ENCODE peak calls at places on chromosomes 6 and 20, in nine cellular contexts. O is activated CD4-positive, alpha-beta T cell treated with anti-CD3 and anti-CD28 coated beads for 48 hours; H is RPMI8226; N is stimulated activated naive B cell treated with anti-CD40 and anti-IgM and Interleukin-4, amounts not matched to agents 10 μg/mL and 1 μg/mL and 100 μg/mL, for 72 hours; Z is GM12864; G is CD4-positive, alpha-beta memory T cell; J is heart left ventricle; V is B cell; I is A549. C is an unnamed sample.

GRCh38 chr6:21586760-21587181 is 6.8 kb upstream of the SOX4 start:
- DNase-seq in O (no peak), H (no peak), N (peak), Z (no peak), G (no peak), J (no peak), V (no peak), I (no peak), C (no peak)

GRCh38 chr6:149716181-149716580 is 1.7 kb downstream of the LATS1 start:
- DNase-seq in O (no peak), H (peak), N (no peak), Z (no peak), G (no peak), J (no peak), V (no peak), I (no peak), C (no peak)

GRCh38 chr6:157323114-157323923 is at the start of gene TMEM242:
- DNase-seq in O (peak), H (peak), N (peak), Z (peak), G (peak), J (peak), V (peak), I (peak), C (peak)

GRCh38 chr6:126804255-126805064 is 314.0 kb upstream of the RSPO3 start:
- DNase-seq in O (no peak), H (peak), N (no peak), Z (peak), G (no peak), J (no peak), V (peak), I (peak), C (peak)

GRCh38 chr20:24811020-24811419 is 138.0 kb upstream of the CST7 start:
- DNase-seq in O (no peak), H (no peak), N (no peak), Z (no peak), G (no peak), J (no peak), V (no peak), I (no peak), C (no peak)

GRCh38 chr6:43878823-43879495 is 108.9 kb downstream of the VEGFA start:
- DNase-seq in O (no peak), H (no peak), N (no peak), Z (no peak), G (no peak), J (peak), V (no peak), I (no peak), C (no peak)

GRCh38 chr20:47351643-47352331 is 4.7 kb downstream of the ZMYND8 start:
- DNase-seq in O (no peak), H (peak), N (no peak), Z (no peak), G (no peak), J (no peak), V (peak), I (no peak), C (no peak)

GRCh38 chr6:143556529-143556928 is 45.0 kb upstream of the FUCA2 start:
- DNase-seq in O (no peak), H (no peak), N (no peak), Z (no peak), G (no peak), J (no peak), V (no peak), I (no peak), C (peak)

GRCh38 chr20:36017034-36017951 is 48.9 kb downstream of the CNBD2 start:
- DNase-seq in O (no peak), H (no peak), N (no peak), Z (no peak), G (no peak), J (no peak), V (no peak), I (peak), C (peak)

GRCh38 chr6:89999154-89999553 is 104.9 kb downstream of the GJA10 start:
- DNase-seq in O (peak), H (peak), N (no peak), Z (no peak), G (no peak), J (peak), V (no peak), I (no peak), C (no peak)

GRCh38 chr6:7414811-7415210 is 25.2 kb downstream of the RIOK1 start:
- DNase-seq in O (no peak), H (no peak), N (no peak), Z (no peak), G (no peak), J (no peak), V (no peak), I (no peak), C (no peak)

GRCh38 chr6:170027111-170028043 is 263.5 kb downstream of the DLL1 start:
- DNase-seq in O (no peak), H (no peak), N (no peak), Z (no peak), G (no peak), J (no peak), V (no peak), I (no peak), C (no peak)

GRCh38 chr6:71206086-71206485 is 82.5 kb upstream of the OGFRL1 start:
- DNase-seq in O (no peak), H (no peak), N (no peak), Z (no peak), G (no peak), J (no peak), V (no peak), I (no peak), C (no peak)

GRCh38 chr6:81890846-81891245 is 138.4 kb upstream of the TENT5A start:
- DNase-seq in O (no peak), H (no peak), N (no peak), Z (no peak), G (no peak), J (no peak), V (no peak), I (no peak), C (no peak)

GRCh38 chr6:53530346-53530745 is 14.6 kb downstream of the GCLC start:
- DNase-seq in O (no peak), H (no peak), N (no peak), Z (no peak), G (no peak), J (no peak), V (no peak), I (no peak), C (peak)

GRCh38 chr6:117200067-117200466 is 65.3 kb upstream of the VGLL2 start:
- DNase-seq in O (no peak), H (no peak), N (no peak), Z (no peak), G (no peak), J (no peak), V (no peak), I (no peak), C (no peak)

GRCh38 chr20:24208652-24209051 is 220.1 kb upstream of the GGTLC1 start:
- DNase-seq in O (no peak), H (no peak), N (no peak), Z (no peak), G (no peak), J (no peak), V (no peak), I (peak), C (no peak)

GRCh38 chr6:157317129-157317814 is 6.0 kb downstream of the TMEM242 start:
- DNase-seq in O (peak), H (no peak), N (no peak), Z (no peak), G (no peak), J (peak), V (no peak), I (peak), C (peak)

GRCh38 chr20:1163105-1163504 is 21.7 kb downstream of the TMEM74B start:
- DNase-seq in O (no peak), H (no peak), N (no peak), Z (no peak), G (no peak), J (no peak), V (no peak), I (no peak), C (no peak)

GRCh38 chr6:136609878-136610706 is 59.9 kb upstream of the MAP7 start:
- DNase-seq in O (no peak), H (no peak), N (no peak), Z (no peak), G (no peak), J (no peak), V (no peak), I (peak), C (peak)

GRCh38 chr20:64080013-64080812 is at the start of gene OPRL1:
- DNase-seq in O (peak), H (no peak), N (no peak), Z (no peak), G (peak), J (no peak), V (peak), I (no peak), C (no peak)

GRCh38 chr6:137921823-137922222 is 54.8 kb downstream of the TNFAIP3 start:
- DNase-seq in O (peak), H (no peak), N (no peak), Z (no peak), G (no peak), J (no peak), V (peak), I (no peak), C (no peak)

GRCh38 chr20:48180039-48180438 is 394.8 kb upstream of the SULF2 start:
- DNase-seq in O (no peak), H (no peak), N (no peak), Z (no peak), G (no peak), J (no peak), V (no peak), I (peak), C (peak)

GRCh38 chr6:122838060-122838780 is 49.2 kb downstream of the SMPDL3A start:
- DNase-seq in O (no peak), H (no peak), N (no peak), Z (no peak), G (no peak), J (no peak), V (no peak), I (peak), C (peak)

GRCh38 chr6:106662458-106662857 is 33.1 kb downstream of the QRSL1 start:
- DNase-seq in O (no peak), H (no peak), N (no peak), Z (no peak), G (no peak), J (no peak), V (no peak), I (no peak), C (no peak)

GRCh38 chr6:16511723-16512584 is 249.3 kb downstream of the ATXN1 start:
- DNase-seq in O (peak), H (peak), N (no peak), Z (peak), G (peak), J (no peak), V (no peak), I (no peak), C (no peak)

GRCh38 chr6:140828833-140829232 is 1303.9 kb upstream of the GJE1 start:
- DNase-seq in O (no peak), H (no peak), N (no peak), Z (no peak), G (no peak), J (no peak), V (no peak), I (no peak), C (no peak)

GRCh38 chr20:33803921-33804337 is 7.2 kb upstream of the CHMP4B start:
- DNase-seq in O (no peak), H (no peak), N (no peak), Z (no peak), G (no peak), J (no peak), V (no peak), I (no peak), C (peak)

GRCh38 chr20:61923371-61924166 is 142.1 kb downstream of the TAF4 start:
- DNase-seq in O (no peak), H (no peak), N (no peak), Z (no peak), G (no peak), J (peak), V (no peak), I (no peak), C (no peak)

GRCh38 chr20:11853359-11853758 is 64.3 kb upstream of the BTBD3 start:
- DNase-seq in O (no peak), H (no peak), N (no peak), Z (no peak), G (no peak), J (no peak), V (no peak), I (no peak), C (no peak)

GRCh38 chr6:143451531-143451930 is 926 bp downstream of the PEX3 start:
- DNase-seq in O (no peak), H (no peak), N (no peak), Z (no peak), G (no peak), J (no peak), V (no peak), I (no peak), C (no peak)

GRCh38 chr6:135592276-135592675 is 94.7 kb upstream of the AHI1 start:
- DNase-seq in O (no peak), H (no peak), N (no peak), Z (no peak), G (no peak), J (no peak), V (no peak), I (no peak), C (no peak)

GRCh38 chr20:58553841-58554240 is 38.6 kb upstream of the APCDD1L start:
- DNase-seq in O (no peak), H (no peak), N (no peak), Z (no peak), G (no peak), J (no peak), V (no peak), I (no peak), C (no peak)

GRCh38 chr20:55333798-55334197 is 671.5 kb downstream of the CBLN4 start:
- DNase-seq in O (no peak), H (no peak), N (no peak), Z (no peak), G (no peak), J (no peak), V (no peak), I (no peak), C (no peak)